ENCODE peak calls at places on chromosomes 1 and 21, in four cellular contexts. Q is IMR-90, K is A549, D is HepG2. W is an unnamed sample.

GRCh38 chr21:42463861-42464515 is 32.0 kb downstream of the RSPH1 start:
- DNase-seq in K (no peak), D (peak; percentile 10), Q (peak; percentile 68), W (no peak)

GRCh38 chr1:165169028-165169427 is 187.5 kb downstream of the LMX1A start:
- DNase-seq in K (no peak), D (no peak), Q (no peak), W (no peak)

GRCh38 chr1:84859866-84860265 is 33.1 kb downstream of the LPAR3 start:
- DNase-seq in K (no peak), D (no peak), Q (no peak), W (no peak)

GRCh38 chr21:45333583-45334121 is 46.0 kb upstream of the POFUT2 start:
- DNase-seq in K (no peak), Q (peak; percentile 57), D (no peak), W (no peak)

GRCh38 chr21:35737899-35738341 is 322.4 kb downstream of the SETD4 start:
- DNase-seq in D (no peak), K (no peak), Q (no peak), W (no peak)

GRCh38 chr1:37570528-37571334 is 14.0 kb downstream of the DNALI1 start:
- DNase-seq in D (no peak), Q (no peak), K (no peak), W (no peak)

GRCh38 chr1:34885405-34886247 is 26.1 kb upstream of the SMIM12 start:
- DNase-seq in K (peak; percentile 15), D (no peak), Q (no peak), W (peak; percentile 80)

GRCh38 chr1:171754381-171754705 is 12.5 kb upstream of the VAMP4 start:
- DNase-seq in K (no peak), D (no peak), Q (peak; percentile 86), W (no peak)

GRCh38 chr1:245322673-245323072 is 167.9 kb downstream of the KIF26B start:
- DNase-seq in K (no peak), D (no peak), Q (no peak), W (no peak)

GRCh38 chr1:221672160-221672762 is 69.6 kb downstream of the DUSP10 start:
- DNase-seq in Q (peak; percentile 86), D (no peak), K (no peak), W (no peak)

GRCh38 chr1:163528710-163529348 is 207.1 kb downstream of the NUF2 start:
- DNase-seq in D (peak; percentile 7), Q (peak; percentile 15), K (no peak), W (peak; percentile 30)

GRCh38 chr1:19074361-19074901 is 118.0 kb upstream of the IFFO2 start:
- DNase-seq in K (no peak), D (no peak), Q (no peak), W (no peak)

GRCh38 chr21:25535811-25536210 is 71.5 kb downstream of the MRPL39 start:
- DNase-seq in K (no peak), D (no peak), Q (no peak), W (no peak)

GRCh38 chr1:184974086-184974836 is at the start of gene NIBAN1:
- DNase-seq in K (peak; percentile 18), Q (peak; percentile 47), D (no peak), W (peak; percentile 61)

GRCh38 chr1:243435824-243436223 is 180.0 kb downstream of the SDCCAG8 start:
- DNase-seq in D (no peak), Q (no peak), K (no peak), W (no peak)

GRCh38 chr1:110783292-110783918 is 89.5 kb upstream of the CD53 start:
- DNase-seq in D (peak; percentile 47), K (peak; percentile 43), Q (peak; percentile 50), W (peak; percentile 75)

GRCh38 chr1:110781525-110781924 is 91.4 kb upstream of the CD53 start:
- DNase-seq in K (no peak), Q (no peak), D (no peak), W (no peak)

GRCh38 chr1:110779617-110780016 is 93.3 kb upstream of the CD53 start:
- DNase-seq in Q (no peak), K (no peak), D (no peak), W (no peak)

GRCh38 chr1:110778821-110779220 is 94.1 kb upstream of the CD53 start:
- DNase-seq in K (no peak), Q (no peak), D (no peak), W (no peak)

GRCh38 chr1:110780600-110781484 is 92.1 kb upstream of the CD53 start:
- DNase-seq in D (peak; percentile 40), K (peak; percentile 40), Q (peak; percentile 65), W (peak; percentile 89)
- TF ChIP-seq MAFK in D (no peak), K (no peak), Q (no peak), W (no peak)

DNA sequence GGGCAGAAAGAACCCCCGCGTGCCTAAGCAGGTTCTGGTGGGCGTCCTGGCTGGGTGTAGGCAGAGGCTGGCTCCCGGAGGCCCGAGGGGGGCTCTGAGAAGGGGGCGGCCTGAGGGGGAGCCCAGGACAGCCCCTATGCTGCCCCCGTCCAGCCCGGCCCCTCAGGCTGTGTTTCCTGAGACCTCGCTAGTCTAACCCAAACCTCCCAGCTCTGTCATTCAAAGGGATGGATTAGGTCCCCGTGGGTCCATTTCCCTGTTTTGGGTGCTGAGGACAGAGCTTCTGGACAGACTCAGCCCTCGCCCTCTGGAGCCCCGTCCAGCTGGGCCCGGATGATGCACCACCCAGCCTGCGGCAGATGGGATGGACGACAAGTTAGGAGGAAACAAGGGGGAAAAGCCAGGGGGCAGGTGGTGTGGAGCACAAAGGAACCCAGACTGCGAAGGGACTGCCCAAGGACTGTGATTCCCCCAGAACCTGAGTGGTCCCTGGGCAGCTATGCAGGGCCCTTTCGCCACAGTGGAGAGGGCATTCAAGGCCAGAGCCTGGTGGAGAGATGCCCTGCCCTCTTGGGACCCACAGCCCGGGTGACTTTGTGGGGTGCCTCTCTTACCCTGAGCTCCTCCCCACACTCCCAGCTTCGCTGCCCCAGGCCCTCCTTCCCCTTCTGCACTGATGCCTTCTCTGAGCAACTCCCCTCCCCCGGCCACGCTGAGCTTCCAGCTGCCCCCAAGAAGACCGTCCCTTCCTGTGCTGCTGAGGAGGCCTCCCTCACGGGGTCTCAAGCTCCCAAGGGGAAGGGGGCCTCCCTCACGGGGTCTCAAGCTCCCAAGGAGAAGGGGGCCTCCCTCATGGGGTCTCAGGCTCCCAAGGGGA is 2.8 kb downstream of the HES4 start:
- DNase-seq in K (no peak), D (no peak), Q (no peak), W (no peak)
- TF ChIP-seq SMC3 in K (no peak), D (no peak), Q (no peak), W (no peak)

GRCh38 chr1:202711949-202712635 is 1.8 kb upstream of the SYT2 start:
- DNase-seq in K (no peak), Q (no peak), D (no peak), W (no peak)

GRCh38 chr1:202713110-202713509 is 2.9 kb upstream of the SYT2 start:
- DNase-seq in K (peak; percentile 49), D (no peak), Q (no peak), W (no peak)

GRCh38 chr1:202709276-202710041 is 795 bp downstream of the SYT2 start:
- DNase-seq in Q (no peak), K (no peak), D (no peak), W (peak; percentile 41)

GRCh38 chr1:202708456-202709275 is 1.6 kb downstream of the SYT2 start:
- DNase-seq in K (no peak), Q (no peak), D (no peak), W (no peak)

GRCh38 chr1:202710070-202711025 is at the start of gene SYT2:
- DNase-seq in D (no peak), Q (no peak), K (peak; percentile 34), W (peak; percentile 32)
- TF ChIP-seq MAFK in D (peak; percentile 57), Q (peak; percentile 43), K (peak; percentile 78), W (no peak)

GRCh38 chr21:33644383-33645074 is 2.2 kb downstream of the ITSN1 start:
- DNase-seq in K (no peak), Q (peak; percentile 66), D (peak; percentile 79), W (no peak)
- TF ChIP-seq SMC3 in K (no peak), Q (no peak), D (no peak), W (no peak)

DNA sequence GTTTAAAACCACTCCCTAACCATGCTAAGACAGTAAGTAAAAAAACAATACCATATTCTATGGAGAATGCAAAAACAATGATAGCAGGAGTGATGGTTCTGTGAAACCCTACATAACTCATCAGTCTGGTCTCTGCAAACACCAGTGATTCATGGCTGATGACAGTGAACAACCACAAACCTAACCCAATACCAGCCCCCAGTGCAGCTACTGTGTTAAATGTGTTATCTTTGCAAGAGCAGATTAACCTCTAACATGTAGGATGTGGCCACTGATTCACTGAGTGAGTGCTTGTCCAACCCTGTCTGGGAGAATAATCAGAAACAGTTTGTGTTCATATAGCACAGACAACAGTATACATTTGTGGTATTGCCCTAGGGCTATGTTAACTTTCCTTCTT is 100.2 kb upstream of the COG2 start:
- DNase-seq in Q (no peak), D (no peak), K (no peak), W (no peak)
- TF ChIP-seq MAFK in Q (no peak), D (no peak), K (no peak), W (no peak)

GRCh38 chr1:43802356-43802755 is 95.0 kb downstream of the ST3GAL3 start:
- DNase-seq in D (no peak), K (no peak), Q (no peak), W (no peak)

GRCh38 chr1:43800801-43801200 is 93.5 kb downstream of the ST3GAL3 start:
- DNase-seq in D (no peak), K (no peak), Q (no peak), W (no peak)

GRCh38 chr1:43801203-43801602 is 93.9 kb downstream of the ST3GAL3 start:
- DNase-seq in Q (no peak), D (no peak), K (no peak), W (no peak)

GRCh38 chr1:43797926-43798325 is 90.6 kb downstream of the ST3GAL3 start:
- DNase-seq in Q (no peak), K (no peak), D (no peak), W (no peak)

DNA sequence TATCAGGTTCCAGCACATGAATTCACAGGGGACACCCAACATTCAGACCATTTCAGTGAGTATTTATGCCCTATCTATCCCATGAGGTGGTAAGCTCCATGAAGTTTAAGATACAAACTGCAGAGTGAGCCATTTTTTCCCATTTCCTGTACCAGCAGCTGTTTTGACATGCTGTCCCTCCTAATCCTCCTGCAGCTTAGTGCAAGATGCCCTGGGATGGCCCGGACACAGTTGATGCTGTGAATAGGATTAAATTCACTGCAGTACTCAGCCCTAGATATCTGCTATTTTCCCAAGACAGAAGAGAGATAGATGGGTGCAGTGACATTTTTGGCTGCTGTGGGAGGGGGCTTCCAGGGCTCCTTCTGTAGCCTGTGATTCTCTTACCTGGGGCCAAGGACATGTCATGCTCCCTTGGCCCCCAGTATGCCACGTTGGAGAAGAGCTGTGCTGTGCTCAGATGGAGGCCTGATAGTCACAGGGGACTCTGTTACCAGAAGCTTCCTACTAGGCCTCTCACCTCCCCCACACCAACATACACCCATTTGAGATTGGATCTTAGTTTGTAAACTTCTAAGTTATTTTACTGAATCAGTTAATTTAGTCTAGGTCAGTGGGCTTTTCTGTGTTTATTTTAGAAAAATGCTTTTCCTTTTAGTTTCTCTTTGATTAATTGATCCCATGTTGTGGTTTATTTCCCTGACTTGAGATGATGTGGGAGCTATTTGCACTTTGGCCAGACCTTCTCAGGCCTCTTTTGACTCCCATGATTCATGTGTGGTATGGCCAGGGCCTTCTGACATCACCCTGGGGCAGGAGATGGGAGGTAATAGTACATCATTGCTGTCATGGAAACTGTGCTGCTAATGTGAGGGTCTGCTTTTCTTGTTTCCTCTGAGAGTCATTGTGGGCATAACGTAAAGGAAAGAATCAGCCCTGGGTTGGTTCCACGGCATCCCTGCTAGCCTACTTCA is 92.6 kb downstream of the ST3GAL3 start:
- DNase-seq in D (no peak), K (no peak), Q (peak; percentile 95), W (no peak)
- TF ChIP-seq SMC3 in D (no peak), K (no peak), Q (no peak), W (no peak)

W was measured in K562.